ENCODE peak calls at places on chromosomes 13 and 19, in ten cellular contexts. B is ovary; L is IMR-90; S is effector memory CD4-positive, alpha-beta T cell; V is heart right ventricle; A is cardiac muscle cell; J is PC-3; X is heart left ventricle; M is lung; W is astrocyte. F is an unnamed sample.
A peak's percentile ranks its signal among the peaks of the same experiment; 100 is the strongest.

GRCh38 chr13:111516712-111517640 is 196.5 kb downstream of the TEX29 start:
- DNase-seq in S (no peak), J (no peak), B (no peak), V (no peak), X (peak; percentile 37), W (no peak), L (no peak), M (no peak), A (no peak), F (no peak)

GRCh38 chr19:1133471-1133929 is 29.7 kb downstream of the GPX4 start:
- DNase-seq in W (no peak), B (peak; percentile 57), X (no peak), L (no peak), V (no peak), J (no peak), M (no peak), S (peak; percentile 84), A (no peak), F (no peak)

GRCh38 chr13:113917523-113918371 is 53.9 kb upstream of the GAS6 start:
- DNase-seq in V (no peak), X (peak; percentile 53), B (peak; percentile 23), W (no peak), M (peak; percentile 28), S (no peak), L (no peak), A (no peak), J (no peak), F (no peak)

GRCh38 chr13:49020940-49021548 is 45.3 kb downstream of the FNDC3A start:
- DNase-seq in A (no peak), L (no peak), W (peak; percentile 33), V (no peak), B (no peak), X (no peak), J (no peak), M (no peak), S (no peak), F (no peak)

GRCh38 chr19:48724796-48725753 is 5.5 kb upstream of the MAMSTR start:
- DNase-seq in M (no peak), S (no peak), B (peak; percentile 73), L (peak; percentile 93), V (no peak), J (peak; percentile 50), X (no peak), W (peak; percentile 71), A (peak; percentile 66), F (peak; percentile 66)

GRCh38 chr13:100392709-100393630 is 195.6 kb downstream of the GGACT start:
- DNase-seq in A (peak; percentile 37), J (peak; percentile 95), W (peak; percentile 100), M (peak; percentile 78), S (peak; percentile 3), X (no peak), V (peak; percentile 18), B (peak; percentile 54), L (peak; percentile 100), F (peak; percentile 87)

GRCh38 chr13:71249031-71249430 is 618.0 kb downstream of the DACH1 start:
- DNase-seq in V (no peak), J (peak; percentile 41), M (no peak), L (no peak), W (no peak), X (no peak), A (no peak), B (no peak), S (no peak), F (no peak)

GRCh38 chr19:55251296-55252081 is 7.3 kb downstream of the PPP6R1 start:
- DNase-seq in M (no peak), A (no peak), W (peak; percentile 55), B (peak; percentile 29), L (peak; percentile 16), X (peak; percentile 17), V (no peak), S (no peak), J (peak; percentile 87), F (no peak)

GRCh38 chr19:28294395-28294794 is 918.6 kb downstream of the UQCRFS1 start:
- DNase-seq in A (no peak), V (no peak), L (no peak), X (no peak), S (no peak), W (peak; percentile 65), J (no peak), M (no peak), B (no peak), F (no peak)

GRCh38 chr19:42529248-42529764 is 1.0 kb upstream of the CEACAM1 start:
- DNase-seq in S (peak; percentile 60), A (peak; percentile 59), V (peak; percentile 46), M (peak; percentile 66), B (peak; percentile 39), L (peak; percentile 19), W (no peak), J (peak; percentile 71), X (no peak), F (peak; percentile 66)

GRCh38 chr19:18119243-18120105 is 21.9 kb downstream of the MAST3 start:
- DNase-seq in J (no peak), W (no peak), X (no peak), V (no peak), B (no peak), M (no peak), A (no peak), S (peak; percentile 39), L (no peak), F (no peak)

GRCh38 chr13:52010890-52011689 is at the start of gene ATP7B:
- DNase-seq in L (no peak), M (no peak), B (no peak), V (peak; percentile 15), W (no peak), J (no peak), S (no peak), X (no peak), A (peak; percentile 52), F (no peak)

GRCh38 chr19:28567834-28568233 is 645.1 kb downstream of the UQCRFS1 start:
- DNase-seq in X (no peak), M (no peak), B (no peak), L (no peak), J (no peak), S (no peak), A (no peak), W (no peak), V (no peak), F (no peak)

GRCh38 chr19:13060964-13061927 is 41.4 kb downstream of the LYL1 start:
- DNase-seq in J (peak; percentile 95), B (peak; percentile 92), A (peak; percentile 92), W (no peak), V (peak; percentile 91), L (peak; percentile 69), X (peak; percentile 93), M (peak; percentile 79), S (peak; percentile 54), F (peak; percentile 97)
- H3K4me1 ChIP-seq in J (peaks cover 31% of the 10 kb centered on the region), B (peaks cover 67% of the 10 kb centered on the region), A (peaks cover 8% of the 10 kb centered on the region), W (peaks cover 44% of the 10 kb centered on the region), V (peaks cover 100% of the 10 kb centered on the region), L (peaks cover 42% of the 10 kb centered on the region), X (peaks cover 99% of the 10 kb centered on the region), M (peaks cover 14% of the 10 kb centered on the region), S (no peaks in the 10 kb centered on the region), F (peaks cover 2% of the 10 kb centered on the region)

GRCh38 chr19:4014541-4015491 is 7.3 kb downstream of the PIAS4 start:
- DNase-seq in W (no peak), J (no peak), S (peak; percentile 9), L (no peak), A (no peak), B (peak; percentile 52), M (no peak), X (peak; percentile 82), V (peak; percentile 70), F (no peak)

GRCh38 chr19:4016903-4017638 is 9.5 kb downstream of the PIAS4 start:
- DNase-seq in M (no peak), A (no peak), L (no peak), J (no peak), B (no peak), S (no peak), X (no peak), V (no peak), W (no peak), F (no peak)

GRCh38 chr19:4016486-4016885 is 8.9 kb downstream of the PIAS4 start:
- DNase-seq in X (no peak), M (no peak), L (no peak), W (no peak), A (no peak), J (no peak), B (no peak), V (no peak), S (no peak), F (no peak)

GRCh38 chr19:4013886-4014540 is 6.5 kb downstream of the PIAS4 start:
- DNase-seq in L (no peak), S (no peak), B (peak; percentile 47), V (no peak), X (no peak), A (no peak), W (no peak), J (no peak), M (no peak), F (no peak)

GRCh38 chr19:4015705-4016402 is 8.3 kb downstream of the PIAS4 start:
- DNase-seq in S (no peak), W (no peak), B (peak; percentile 75), X (no peak), L (no peak), J (no peak), M (no peak), A (no peak), V (no peak), F (no peak)
- H3K4me3 ChIP-seq in S (no peak overlapping the region), W (no peak overlapping the region), B (peak overlapping the region; percentile 10), X (peak overlapping the region; percentile 40), L (no peak overlapping the region), J (no peak overlapping the region), M (no peak overlapping the region), A (no peak overlapping the region), V (peak overlapping the region; percentile 43), F (no peak overlapping the region)

DNA sequence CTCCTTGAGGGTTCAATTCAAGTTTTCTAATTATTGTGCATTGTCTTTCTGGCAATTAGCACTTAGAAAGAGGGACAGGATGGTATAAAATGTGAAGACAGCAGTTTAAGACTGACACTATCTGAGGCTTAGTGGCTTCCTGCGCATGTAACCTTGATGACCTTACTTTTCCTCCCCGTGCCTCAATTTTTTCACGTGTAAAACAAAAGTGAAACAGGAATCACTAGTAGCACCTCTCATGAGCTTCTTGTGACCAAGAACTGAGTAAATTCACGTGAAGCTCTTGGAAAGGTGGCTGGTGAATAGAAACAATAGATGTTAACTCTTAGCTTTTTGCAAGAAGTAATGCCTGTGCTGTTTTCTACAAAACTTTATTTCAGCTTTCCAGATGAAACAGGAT is 233.9 kb downstream of the LMO7 start:
- DNase-seq in M (no peak), W (no peak), B (no peak), V (no peak), L (no peak), A (no peak), J (no peak), S (no peak), X (no peak), F (no peak)
- H3K27ac ChIP-seq in M (no peak overlapping the region), W (no peak overlapping the region), B (no peak overlapping the region), V (no peak overlapping the region), L (no peak overlapping the region), A (no peak overlapping the region), J (no peak overlapping the region), S (peak overlapping the region; percentile 38), X (no peak overlapping the region), F (no peak overlapping the region)

DNA sequence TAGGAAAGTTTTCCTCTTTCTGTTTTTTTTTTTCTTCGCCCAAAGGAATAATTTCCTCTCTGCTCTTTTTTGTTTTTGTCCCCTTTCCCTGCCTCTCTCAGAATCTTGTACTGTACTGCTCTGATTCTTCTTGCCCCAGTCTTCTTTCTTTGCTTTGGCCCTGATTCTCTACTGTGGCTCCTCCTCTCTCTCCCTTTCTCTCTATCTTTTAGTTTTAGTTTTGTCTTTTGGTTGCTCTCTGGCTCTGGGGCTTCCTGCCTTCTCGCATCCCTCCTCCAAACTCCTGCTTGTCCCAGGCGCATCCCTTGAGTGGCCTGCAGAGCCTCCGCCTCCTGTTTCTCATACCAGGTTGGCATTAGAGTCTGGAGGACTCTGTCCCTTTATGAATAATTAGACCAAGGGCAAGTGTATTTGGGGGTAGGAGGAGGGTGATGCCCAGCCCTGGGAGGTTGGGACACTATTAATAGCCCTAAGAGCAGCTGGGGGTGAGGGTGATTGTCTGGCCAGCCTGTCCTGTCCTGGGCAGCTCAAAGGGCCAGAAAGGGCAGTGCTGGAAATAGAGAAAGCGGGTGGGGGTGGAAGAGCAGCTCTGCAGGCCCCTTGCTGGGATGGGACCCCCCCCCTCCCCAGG is 39.1 kb downstream of the LYL1 start:
- DNase-seq in X (no peak), J (no peak), W (no peak), V (peak; percentile 53), B (no peak), M (no peak), L (no peak), A (no peak), S (no peak), F (no peak)
- H3K4me1 ChIP-seq in X (peaks cover 97% of the 10 kb centered on the region), J (peaks cover 14% of the 10 kb centered on the region), W (peaks cover 25% of the 10 kb centered on the region), V (peaks cover 100% of the 10 kb centered on the region), B (peaks cover 63% of the 10 kb centered on the region), M (peaks cover 34% of the 10 kb centered on the region), L (peaks cover 22% of the 10 kb centered on the region), A (peaks cover 4% of the 10 kb centered on the region), S (no peaks in the 10 kb centered on the region), F (peaks cover 2% of the 10 kb centered on the region)